ENCODE peak calls at places on chromosomes 11 and 22, in eight cellular contexts. One of them, this sample, is unnamed.

GRCh38 chr22:40258463-40259046 is 80.8 kb downstream of the TNRC6B start:
- DNase-seq in erythroblast: no peak
- DNase-seq in K562: no peak
- DNase-seq in A549: no peak
- DNase-seq in lower leg skin: no peak
- DNase-seq in H1: no peak
- DNase-seq in right lobe of liver: no peak
- DNase-seq in Peyer's patch: no peak
- DNase-seq in this sample: no peak

GRCh38 chr11:65661599-65662246 is 993 bp downstream of the RELA start:
- DNase-seq in H1: no peak
- DNase-seq in A549: no peak
- DNase-seq in lower leg skin: peak
- DNase-seq in K562: no peak
- DNase-seq in right lobe of liver: no peak
- DNase-seq in Peyer's patch: peak
- DNase-seq in erythroblast: no peak
- DNase-seq in this sample: no peak

GRCh38 chr11:117884994-117885393 is 8.5 kb upstream of the FXYD6 start:
- DNase-seq in A549: no peak
- DNase-seq in Peyer's patch: no peak
- DNase-seq in erythroblast: no peak
- DNase-seq in right lobe of liver: no peak
- DNase-seq in lower leg skin: no peak
- DNase-seq in K562: no peak
- DNase-seq in H1: peak
- DNase-seq in this sample: no peak

GRCh38 chr11:93028959-93029536 is 59.6 kb downstream of the MTNR1B start:
- DNase-seq in right lobe of liver: no peak
- DNase-seq in Peyer's patch: no peak
- DNase-seq in lower leg skin: no peak
- DNase-seq in K562: no peak
- DNase-seq in H1: no peak
- DNase-seq in A549: no peak
- DNase-seq in erythroblast: no peak
- DNase-seq in this sample: no peak

GRCh38 chr11:64723907-64724862 is 1.2 kb upstream of the NRXN2 start:
- DNase-seq in lower leg skin: no peak
- DNase-seq in Peyer's patch: no peak
- DNase-seq in A549: no peak
- DNase-seq in K562: no peak
- DNase-seq in right lobe of liver: no peak
- DNase-seq in erythroblast: no peak
- DNase-seq in H1: no peak
- DNase-seq in this sample: no peak

GRCh38 chr11:78889698-78890097 is 315.0 kb upstream of the NARS2 start:
- DNase-seq in Peyer's patch: no peak
- DNase-seq in lower leg skin: no peak
- DNase-seq in K562: no peak
- DNase-seq in right lobe of liver: no peak
- DNase-seq in A549: no peak
- DNase-seq in H1: no peak
- DNase-seq in erythroblast: no peak
- DNase-seq in this sample: no peak

GRCh38 chr11:72614381-72614780 is 59.8 kb downstream of the PDE2A start:
- DNase-seq in K562: no peak
- DNase-seq in A549: no peak
- DNase-seq in Peyer's patch: no peak
- DNase-seq in right lobe of liver: no peak
- DNase-seq in lower leg skin: no peak
- DNase-seq in erythroblast: no peak
- DNase-seq in H1: no peak
- DNase-seq in this sample: no peak

GRCh38 chr11:111351374-111352081 is 27.5 kb downstream of the POU2AF1 start:
- DNase-seq in erythroblast: no peak
- DNase-seq in right lobe of liver: no peak
- DNase-seq in Peyer's patch: no peak
- DNase-seq in K562: no peak
- DNase-seq in H1: no peak
- DNase-seq in lower leg skin: peak
- DNase-seq in A549: no peak
- DNase-seq in this sample: no peak

GRCh38 chr11:115452245-115452644 is 52.0 kb downstream of the CADM1 start:
- DNase-seq in Peyer's patch: no peak
- DNase-seq in erythroblast: no peak
- DNase-seq in H1: no peak
- DNase-seq in lower leg skin: no peak
- DNase-seq in right lobe of liver: no peak
- DNase-seq in A549: no peak
- DNase-seq in K562: no peak
- DNase-seq in this sample: no peak

GRCh38 chr11:119571311-119571710 is 148.3 kb upstream of the THY1 start:
- DNase-seq in erythroblast: no peak
- DNase-seq in K562: no peak
- DNase-seq in lower leg skin: peak
- DNase-seq in right lobe of liver: no peak
- DNase-seq in Peyer's patch: no peak
- DNase-seq in H1: no peak
- DNase-seq in A549: no peak
- DNase-seq in this sample: no peak

GRCh38 chr22:43018615-43019014 is 3.7 kb upstream of the PACSIN2 start:
- DNase-seq in H1: no peak
- DNase-seq in erythroblast: no peak
- DNase-seq in right lobe of liver: peak
- DNase-seq in K562: no peak
- DNase-seq in Peyer's patch: no peak
- DNase-seq in lower leg skin: no peak
- DNase-seq in A549: no peak
- DNase-seq in this sample: no peak

GRCh38 chr22:30828187-30829155 is 133.8 kb downstream of the OSBP2 start:
- DNase-seq in erythroblast: no peak
- DNase-seq in K562: no peak
- DNase-seq in H1: peak
- DNase-seq in Peyer's patch: no peak
- DNase-seq in right lobe of liver: no peak
- DNase-seq in A549: no peak
- DNase-seq in lower leg skin: peak
- DNase-seq in this sample: no peak

GRCh38 chr11:70033711-70034070 is 44.4 kb upstream of the ANO1 start:
- DNase-seq in K562: no peak
- DNase-seq in A549: no peak
- DNase-seq in lower leg skin: peak
- DNase-seq in right lobe of liver: no peak
- DNase-seq in H1: peak
- DNase-seq in Peyer's patch: no peak
- DNase-seq in erythroblast: no peak
- DNase-seq in this sample: no peak

GRCh38 chr22:24455751-24456426 is 28.5 kb downstream of the ADORA2A start:
- DNase-seq in A549: no peak
- DNase-seq in K562: peak
- DNase-seq in right lobe of liver: peak
- DNase-seq in erythroblast: peak
- DNase-seq in lower leg skin: no peak
- DNase-seq in Peyer's patch: no peak
- DNase-seq in H1: no peak
- DNase-seq in this sample: no peak

GRCh38 chr11:134858783-134859480 is 446.9 kb upstream of the B3GAT1 start:
- DNase-seq in A549: no peak
- DNase-seq in Peyer's patch: no peak
- DNase-seq in erythroblast: no peak
- DNase-seq in lower leg skin: peak
- DNase-seq in right lobe of liver: no peak
- DNase-seq in K562: no peak
- DNase-seq in H1: no peak
- DNase-seq in this sample: no peak

GRCh38 chr11:12497431-12497830 is 120.1 kb downstream of the PARVA start:
- DNase-seq in Peyer's patch: no peak
- DNase-seq in K562: no peak
- DNase-seq in right lobe of liver: no peak
- DNase-seq in H1: peak
- DNase-seq in erythroblast: no peak
- DNase-seq in A549: no peak
- DNase-seq in lower leg skin: no peak
- DNase-seq in this sample: no peak

GRCh38 chr11:65658174-65659021 is 4.3 kb downstream of the RELA start:
- DNase-seq in right lobe of liver: no peak
- DNase-seq in K562: no peak
- DNase-seq in A549: no peak
- DNase-seq in Peyer's patch: peak
- DNase-seq in erythroblast: no peak
- DNase-seq in H1: no peak
- DNase-seq in lower leg skin: peak
- DNase-seq in this sample: no peak

GRCh38 chr22:43267332-43267731 is 75.8 kb downstream of the SCUBE1 start:
- DNase-seq in Peyer's patch: no peak
- DNase-seq in H1: no peak
- DNase-seq in lower leg skin: no peak
- DNase-seq in K562: no peak
- DNase-seq in right lobe of liver: no peak
- DNase-seq in A549: no peak
- DNase-seq in erythroblast: no peak
- DNase-seq in this sample: no peak

GRCh38 chr11:134244593-134244992 is 8.6 kb downstream of the THYN1 start:
- DNase-seq in erythroblast: peak
- DNase-seq in right lobe of liver: no peak
- DNase-seq in H1: no peak
- DNase-seq in Peyer's patch: no peak
- DNase-seq in lower leg skin: no peak
- DNase-seq in A549: no peak
- DNase-seq in K562: no peak
- DNase-seq in this sample: no peak

GRCh38 chr11:31803813-31804438 is 7.2 kb downstream of the PAX6 start:
- DNase-seq in A549: no peak
- DNase-seq in H1: no peak
- DNase-seq in K562: no peak
- DNase-seq in erythroblast: peak
- DNase-seq in lower leg skin: peak
- DNase-seq in right lobe of liver: no peak
- DNase-seq in Peyer's patch: no peak
- DNase-seq in this sample: no peak

GRCh38 chr22:46256358-46256958 is 6.4 kb upstream of the CDPF1 start:
- DNase-seq in H1: no peak
- DNase-seq in erythroblast: no peak
- DNase-seq in lower leg skin: no peak
- DNase-seq in Peyer's patch: no peak
- DNase-seq in K562: peak
- DNase-seq in A549: no peak
- DNase-seq in right lobe of liver: no peak
- DNase-seq in this sample: no peak

DNA sequence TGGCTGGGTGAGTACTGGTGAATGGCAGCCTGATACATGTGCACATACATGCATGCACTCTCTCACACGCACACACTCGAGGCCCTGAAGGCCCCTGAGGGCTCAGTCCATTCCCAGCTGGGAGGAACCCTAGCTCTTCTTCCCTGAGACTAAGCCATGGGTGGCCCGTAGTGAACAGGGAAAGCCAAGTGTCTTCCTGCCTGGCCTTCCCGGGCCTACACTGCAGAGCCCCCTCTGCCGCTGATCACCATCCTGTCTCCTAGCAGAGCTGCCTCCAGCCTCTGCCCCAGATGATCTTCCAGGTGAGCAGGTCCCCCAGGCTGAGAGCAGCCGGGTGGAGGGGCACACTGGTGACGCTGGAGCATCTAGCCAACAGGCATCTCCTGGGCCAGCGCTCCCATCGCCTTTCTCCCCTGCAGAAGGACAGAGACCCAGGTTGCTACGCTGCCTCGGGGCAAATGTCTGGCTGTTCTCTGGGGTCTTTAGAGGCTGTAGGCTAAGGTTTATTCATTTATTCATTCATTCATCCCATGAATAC is 57.3 kb downstream of the CD82 start:
- DNase-seq in A549: no peak
- DNase-seq in Peyer's patch: peak
- DNase-seq in erythroblast: no peak
- DNase-seq in K562: no peak
- DNase-seq in right lobe of liver: peak
- DNase-seq in lower leg skin: peak
- DNase-seq in H1: peak
- DNase-seq in this sample: no peak
- TF ChIP-seq POLR2A in A549: no peak
- TF ChIP-seq POLR2A in Peyer's patch: no peak
- TF ChIP-seq POLR2A in erythroblast: no peak
- TF ChIP-seq POLR2A in K562: no peak
- TF ChIP-seq POLR2A in right lobe of liver: no peak
- TF ChIP-seq POLR2A in lower leg skin: no peak
- TF ChIP-seq POLR2A in H1: no peak
- TF ChIP-seq POLR2A in this sample: no peak

DNA sequence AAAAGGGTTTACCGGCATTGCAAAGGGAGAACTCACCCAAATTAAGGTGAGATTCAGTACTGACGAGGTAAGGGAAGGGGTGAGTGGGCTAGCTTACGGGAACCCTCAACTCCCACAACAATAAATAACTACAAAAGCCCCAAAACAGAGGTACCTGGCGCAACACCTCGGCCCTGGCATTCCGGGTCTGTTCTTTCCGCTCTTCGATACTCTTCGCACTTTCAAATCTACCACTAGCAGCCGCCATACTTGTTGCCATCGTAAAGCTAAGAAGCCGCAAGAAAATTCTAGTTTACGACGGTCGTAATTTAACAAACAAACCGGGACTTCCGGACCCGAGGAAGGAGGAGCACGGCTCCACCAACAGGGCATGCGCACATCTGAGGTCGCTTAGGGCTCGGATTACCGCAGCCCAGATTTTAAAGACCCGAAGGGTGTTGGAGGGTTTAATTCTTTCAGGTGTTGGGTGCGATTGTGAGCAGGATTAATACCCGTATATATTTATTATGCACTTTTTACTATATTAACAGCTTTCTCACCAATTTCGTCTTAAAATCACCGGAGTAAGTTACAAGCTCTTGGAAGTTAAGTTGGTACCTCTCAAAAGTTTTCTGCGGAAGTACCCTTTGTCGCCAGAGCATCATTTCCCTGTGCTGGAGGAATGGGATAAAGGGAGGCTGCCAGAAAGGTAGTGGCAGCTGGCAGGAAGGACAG is at the start of gene CWF19L2:
- DNase-seq in H1: peak
- DNase-seq in K562: peak
- DNase-seq in right lobe of liver: peak
- DNase-seq in Peyer's patch: peak
- DNase-seq in lower leg skin: peak
- DNase-seq in erythroblast: peak
- DNase-seq in A549: peak
- DNase-seq in this sample: peak
- TF ChIP-seq POLR2A in H1: peak
- TF ChIP-seq POLR2A in K562: peak
- TF ChIP-seq POLR2A in right lobe of liver: peak
- TF ChIP-seq POLR2A in Peyer's patch: peak
- TF ChIP-seq POLR2A in lower leg skin: no peak
- TF ChIP-seq POLR2A in erythroblast: peak
- TF ChIP-seq POLR2A in A549: peak
- TF ChIP-seq POLR2A in this sample: no peak

GRCh38 chr11:46677169-46677568 is 23.2 kb downstream of the ARHGAP1 start:
- DNase-seq in H1: no peak
- DNase-seq in K562: no peak
- DNase-seq in erythroblast: no peak
- DNase-seq in Peyer's patch: no peak
- DNase-seq in lower leg skin: no peak
- DNase-seq in right lobe of liver: no peak
- DNase-seq in A549: no peak
- DNase-seq in this sample: no peak
- TF ChIP-seq POLR2A in H1: no peak
- TF ChIP-seq POLR2A in K562: no peak
- TF ChIP-seq POLR2A in erythroblast: no peak
- TF ChIP-seq POLR2A in Peyer's patch: no peak
- TF ChIP-seq POLR2A in lower leg skin: no peak
- TF ChIP-seq POLR2A in right lobe of liver: no peak
- TF ChIP-seq POLR2A in A549: no peak
- TF ChIP-seq POLR2A in this sample: no peak

GRCh38 chr11:96242971-96243647 is 99.9 kb downstream of the MAML2 start:
- DNase-seq in lower leg skin: peak
- DNase-seq in H1: peak
- DNase-seq in K562: peak
- DNase-seq in A549: peak
- DNase-seq in Peyer's patch: peak
- DNase-seq in erythroblast: peak
- DNase-seq in right lobe of liver: peak
- DNase-seq in this sample: peak
- TF ChIP-seq POLR2A in lower leg skin: no peak
- TF ChIP-seq POLR2A in H1: peak
- TF ChIP-seq POLR2A in K562: peak
- TF ChIP-seq POLR2A in A549: no peak
- TF ChIP-seq POLR2A in Peyer's patch: peak
- TF ChIP-seq POLR2A in erythroblast: peak
- TF ChIP-seq POLR2A in right lobe of liver: no peak
- TF ChIP-seq POLR2A in this sample: no peak